ENCODE peak calls at places on chromosomes 7 and 10, in six cellular contexts. G is posterior cingulate gyrus, V is memory B cell, I is H7, H is hypothalamus, X is IMR-90. U is an unnamed sample.

GRCh38 chr10:71255817-71256660 is 43.7 kb downstream of the UNC5B start:
- DNase-seq in V (no peak), I (no peak), H (no peak), G (no peak), X (peak), U (peak)

GRCh38 chr10:130495891-130496642 is 359.9 kb downstream of the GLRX3 start:
- DNase-seq in V (no peak), I (no peak), G (no peak), X (peak), H (no peak), U (no peak)

GRCh38 chr10:132064082-132064755 is 1.5 kb upstream of the JAKMIP3 start:
- DNase-seq in V (no peak), G (no peak), I (peak), H (peak), X (no peak), U (no peak)

GRCh38 chr7:101486056-101486763 is 123.5 kb downstream of the COL26A1 start:
- DNase-seq in G (no peak), I (peak), V (no peak), X (no peak), H (no peak), U (peak)

GRCh38 chr10:48496831-48497792 is 107.8 kb downstream of the ARHGAP22 start:
- DNase-seq in G (no peak), X (peak), H (no peak), I (peak), V (no peak), U (no peak)

GRCh38 chr10:119024882-119025281 is 4.6 kb upstream of the NANOS1 start:
- DNase-seq in X (no peak), G (no peak), I (no peak), H (no peak), V (no peak), U (no peak)

GRCh38 chr10:64576497-64576896 is 1055.3 kb downstream of the REEP3 start:
- DNase-seq in H (no peak), V (no peak), G (no peak), I (no peak), X (no peak), U (no peak)

GRCh38 chr10:63576501-63576900 is 55.3 kb downstream of the REEP3 start:
- DNase-seq in V (no peak), H (no peak), G (no peak), X (no peak), I (no peak), U (no peak)

GRCh38 chr10:104193787-104194186 is 38.4 kb downstream of the CFAP43 start:
- DNase-seq in G (no peak), I (no peak), X (no peak), H (no peak), V (no peak), U (peak)